ENCODE peak calls at places on chromosomes 4 and X, in four cellular contexts. L, E, Q and V are unnamed samples.

GRCh38 chrX:38166478-38167083 is 54.1 kb downstream of the SRPX start:
- DNase-seq in L (no peak), Q (no peak), E (peak; percentile 7), V (peak; percentile 7)

GRCh38 chr4:83964996-83965541 is 429.2 kb downstream of the GPAT3 start:
- DNase-seq in E (no peak), Q (no peak), L (no peak), V (no peak)

GRCh38 chrX:125150231-125150630 is 169.4 kb upstream of the TEX13C start:
- DNase-seq in E (no peak), L (no peak), Q (no peak), V (no peak)

GRCh38 chr4:33060873-33061542 is 2340.8 kb downstream of the PCDH7 start:
- DNase-seq in Q (peak; percentile 65), L (peak; percentile 66), E (no peak), V (peak; percentile 2)

GRCh38 chrX:80876877-80877276 is 67.2 kb upstream of the BRWD3 start:
- DNase-seq in L (no peak), Q (no peak), E (no peak), V (peak; percentile 12)

GRCh38 chr4:6894528-6895498 is 14.8 kb upstream of the TBC1D14 start:
- DNase-seq in E (no peak), Q (no peak), L (no peak), V (no peak)

GRCh38 chr4:169340834-169341233 is 70.1 kb upstream of the SH3RF1 start:
- DNase-seq in Q (no peak), L (no peak), E (no peak), V (no peak)

GRCh38 chrX:129739591-129739990 is 812 bp downstream of the XPNPEP2 start:
- DNase-seq in L (no peak), E (no peak), Q (no peak), V (no peak)

GRCh38 chr4:1031956-1032795 is 20.8 kb downstream of the FGFRL1 start:
- DNase-seq in L (no peak), Q (no peak), E (peak; percentile 46), V (peak; percentile 73)

GRCh38 chr4:4645743-4646142 is 103.9 kb upstream of the STX18 start:
- DNase-seq in L (no peak), E (no peak), Q (no peak), V (no peak)

GRCh38 chr4:186190456-186191265 is 706 bp upstream of the CYP4V2 start:
- DNase-seq in L (peak; percentile 39), E (peak; percentile 56), Q (peak; percentile 61), V (peak; percentile 86)

GRCh38 chrX:103212749-103213457 is 2.0 kb upstream of the BEX4 start:
- DNase-seq in L (no peak), Q (no peak), E (no peak), V (no peak)

GRCh38 chr4:3829954-3830773 is 64.0 kb downstream of the ADRA2C start:
- DNase-seq in L (peak; percentile 41), E (no peak), Q (no peak), V (no peak)

GRCh38 chr4:42627887-42628646 is 28.8 kb downstream of the ATP8A1 start:
- DNase-seq in E (no peak), L (no peak), Q (no peak), V (no peak)

GRCh38 chrX:44432641-44433040 is 89.2 kb upstream of the EFHC2 start:
- DNase-seq in E (no peak), L (no peak), Q (no peak), V (no peak)

GRCh38 chrX:40392599-40392998 is 188.2 kb upstream of the ATP6AP2 start:
- DNase-seq in E (no peak), Q (no peak), L (no peak), V (no peak)

GRCh38 chr4:168724960-168725359 is 228.1 kb downstream of the PALLD start:
- DNase-seq in E (no peak), L (no peak), Q (no peak), V (no peak)

GRCh38 chrX:39766085-39766726 is 331.6 kb downstream of the BCOR start:
- DNase-seq in Q (no peak), E (no peak), L (no peak), V (no peak)

GRCh38 chr4:24007740-24008348 is 118.0 kb upstream of the PPARGC1A start:
- DNase-seq in Q (no peak), E (no peak), L (no peak), V (no peak)

GRCh38 chr4:40865696-40866095 is 115.9 kb downstream of the NSUN7 start:
- DNase-seq in L (no peak), Q (no peak), E (no peak), V (no peak)

GRCh38 chr4:836003-836511 is 10.1 kb upstream of the CPLX1 start:
- DNase-seq in L (no peak), Q (no peak), E (no peak), V (no peak)

GRCh38 chr4:140047017-140047640 is 106.9 kb downstream of the MAML3 start:
- DNase-seq in L (peak; percentile 12), E (no peak), Q (no peak), V (no peak)

GRCh38 chr4:116866116-116866515 is 219.3 kb downstream of the TRAM1L1 start:
- DNase-seq in Q (no peak), E (no peak), L (no peak), V (no peak)

GRCh38 chrX:46575586-46575985 is 2.0 kb downstream of the CHST7 start:
- DNase-seq in E (no peak), Q (no peak), L (no peak), V (no peak)

GRCh38 chrX:123906557-123907316 is 46.9 kb downstream of the XIAP start:
- DNase-seq in E (no peak), L (no peak), Q (no peak), V (no peak)

GRCh38 chrX:121260568-121261240 is 213.3 kb downstream of the GLUD2 start:
- DNase-seq in L (no peak), Q (no peak), E (no peak), V (no peak)

GRCh38 chr4:77706717-77707116 is 101.1 kb downstream of the CXCL13 start:
- DNase-seq in L (no peak), E (no peak), Q (no peak), V (no peak)

DNA sequence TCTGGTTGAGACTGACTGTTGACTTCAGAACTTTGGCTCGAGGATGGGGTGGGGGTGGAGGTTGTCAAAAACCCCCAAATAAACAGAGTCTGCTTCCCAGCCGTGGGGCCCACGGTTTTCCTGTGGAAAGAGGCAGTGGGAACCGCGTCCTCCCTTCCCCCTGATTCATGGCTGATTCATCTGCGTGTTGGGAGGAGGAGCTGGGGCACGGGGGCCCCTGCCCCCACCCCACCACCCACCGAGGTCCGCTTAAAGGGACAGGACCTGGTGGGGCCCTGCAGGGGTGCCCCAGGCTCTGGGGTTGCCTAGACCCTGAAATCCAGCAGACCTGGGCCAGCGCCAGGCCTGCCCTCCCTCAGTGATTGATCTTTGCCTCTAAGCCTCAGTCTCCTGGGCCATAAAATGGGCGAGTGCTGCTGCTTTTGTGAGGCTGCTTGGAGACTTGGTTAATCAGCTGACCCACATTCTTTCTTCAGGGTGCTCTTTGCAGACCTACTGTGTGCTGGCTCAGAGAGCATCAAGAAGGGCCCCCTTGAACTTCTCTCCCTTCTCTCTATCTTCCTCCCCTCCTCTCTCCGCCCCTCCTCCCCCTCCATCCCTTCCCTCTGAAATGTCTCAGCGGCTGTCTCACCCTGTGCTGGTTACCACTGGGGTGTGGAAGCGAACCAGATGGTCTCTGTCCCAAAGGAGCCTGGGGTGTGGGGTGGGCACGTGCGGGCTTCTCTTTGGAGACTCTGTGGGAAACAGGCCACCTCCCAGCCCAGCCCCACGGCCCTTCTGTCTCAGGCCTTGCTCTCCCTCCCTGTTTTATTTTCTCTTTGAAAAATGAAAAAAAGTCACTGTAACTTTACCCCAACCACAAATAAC is 9.1 kb downstream of the HTRA3 start:
- DNase-seq in Q (no peak), L (no peak), E (no peak), V (no peak)
- TF ChIP-seq TEAD4 in Q (no peak), L (no peak), E (no peak), V (no peak)

DNA sequence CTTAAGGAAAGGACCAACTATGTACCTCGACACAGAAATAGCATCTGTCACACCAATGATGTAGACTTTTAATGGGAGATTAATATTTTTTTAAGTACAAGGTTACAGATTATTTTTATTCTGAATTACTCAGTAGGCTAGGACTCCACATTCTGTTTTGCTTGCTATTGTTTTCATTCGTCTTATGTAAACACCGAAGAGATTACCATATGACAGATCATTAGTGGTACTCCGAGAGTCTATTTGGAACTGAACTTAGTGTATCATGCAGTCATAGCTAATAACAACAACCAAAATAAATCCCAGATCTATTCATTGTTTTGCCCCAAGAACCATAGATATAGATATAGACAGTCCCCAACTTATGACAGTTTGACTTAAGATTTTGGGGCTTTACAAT is 139.7 kb upstream of the SPRY1 start:
- DNase-seq in Q (no peak), E (no peak), L (no peak), V (no peak)
- TF ChIP-seq TEAD4 in Q (no peak), E (no peak), L (no peak), V (no peak)

DNA sequence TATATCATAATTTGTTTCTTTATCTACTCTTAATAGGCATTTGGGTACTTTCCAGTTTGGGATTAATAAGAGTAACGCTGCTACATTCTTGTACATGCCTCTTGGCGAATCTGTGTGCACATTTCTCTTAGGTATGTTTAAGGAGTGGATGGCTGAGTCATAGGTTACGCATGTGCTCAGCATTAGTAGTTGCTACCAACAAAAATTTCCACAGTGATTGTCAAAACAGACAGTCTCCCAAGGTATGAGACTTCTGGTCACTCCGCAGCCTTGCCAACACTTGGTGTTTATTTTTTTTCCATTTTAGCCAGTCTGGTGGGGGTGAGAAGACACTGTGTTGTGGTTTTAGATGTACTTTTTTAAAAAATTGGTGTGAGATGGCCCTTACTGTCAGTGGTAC is 44.6 kb downstream of the FGFBP1 start:
- DNase-seq in L (no peak), Q (no peak), E (no peak), V (no peak)
- TF ChIP-seq TEAD4 in L (no peak), Q (no peak), E (no peak), V (no peak)

DNA sequence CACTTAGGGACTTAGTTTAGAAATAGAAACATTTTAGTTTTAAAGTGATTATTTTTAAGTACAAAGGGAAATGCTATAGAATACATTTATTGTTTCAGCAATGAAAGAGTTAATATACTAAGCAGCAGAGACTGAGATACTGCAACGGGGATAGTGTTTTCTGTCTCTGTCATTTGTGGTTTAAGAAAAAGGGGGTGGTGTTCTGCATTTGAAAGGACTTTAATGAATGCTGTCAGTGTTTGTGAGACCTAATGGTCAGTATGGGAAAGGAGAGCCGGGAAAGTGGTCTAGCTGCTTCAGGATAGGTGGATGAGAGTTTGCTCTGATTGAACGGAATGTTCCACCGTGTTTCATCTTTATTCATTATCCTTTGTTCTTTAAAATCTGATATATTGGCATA is at the start of gene KLHL5:
- DNase-seq in L (no peak), Q (no peak), E (no peak), V (peak; percentile 52)
- TF ChIP-seq TEAD4 in L (no peak), Q (no peak), E (no peak), V (no peak)

GRCh38 chr4:159206427-159206871 is 103.6 kb downstream of the RAPGEF2 start:
- DNase-seq in L (no peak), E (no peak), Q (no peak), V (no peak)
- TF ChIP-seq TEAD4 in L (no peak), E (no peak), Q (no peak), V (no peak)

DNA sequence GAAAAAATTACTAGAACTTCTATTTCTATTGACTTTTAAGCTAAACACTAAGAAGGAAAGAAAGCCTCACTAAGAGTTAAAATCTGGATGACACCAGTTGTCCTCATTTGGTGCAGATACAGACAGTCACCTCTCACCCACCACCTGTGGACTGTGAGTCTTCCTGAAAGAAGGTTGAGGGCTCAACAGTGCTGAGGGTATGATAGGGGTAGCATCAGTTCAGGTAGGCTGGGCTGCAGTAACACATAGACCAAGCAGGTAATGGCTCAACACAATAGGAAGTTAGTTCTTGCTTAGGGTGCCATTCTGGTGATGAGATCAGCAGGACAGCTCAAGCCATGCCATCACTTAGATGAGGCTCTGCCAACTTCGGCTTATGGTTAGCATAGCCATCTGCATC is 224.4 kb downstream of the ANAPC10 start:
- DNase-seq in Q (no peak), E (no peak), L (no peak), V (no peak)
- TF ChIP-seq TEAD4 in Q (no peak), E (no peak), L (no peak), V (no peak)